ENCODE peak calls at places on chromosome 5, in eight cellular contexts. One of them, this sample, is unnamed.
A peak's percentile ranks its signal among the peaks of the same experiment; 100 is the strongest.

GRCh38 chr5:530001-530400 is 5.8 kb upstream of the SLC9A3 start:
- DNase-seq in colonic mucosa: no peak
- DNase-seq in IMR-90: no peak
- DNase-seq in upper lobe of left lung: no peak
- DNase-seq in neural progenitor cell: no peak
- DNase-seq in body of pancreas: no peak
- DNase-seq in cardiac muscle cell: peak; percentile 27
- DNase-seq in aorta: no peak
- DNase-seq in this sample: no peak

GRCh38 chr5:170280090-170280493 is 17.5 kb downstream of the LCP2 start:
- DNase-seq in neural progenitor cell: peak; percentile 68
- DNase-seq in colonic mucosa: no peak
- DNase-seq in body of pancreas: no peak
- DNase-seq in upper lobe of left lung: no peak
- DNase-seq in cardiac muscle cell: peak; percentile 22
- DNase-seq in IMR-90: no peak
- DNase-seq in aorta: no peak
- DNase-seq in this sample: no peak

GRCh38 chr5:107570805-107571531 is 99.8 kb downstream of the EFNA5 start:
- DNase-seq in aorta: no peak
- DNase-seq in IMR-90: no peak
- DNase-seq in cardiac muscle cell: peak; percentile 41
- DNase-seq in colonic mucosa: peak; percentile 61
- DNase-seq in neural progenitor cell: peak; percentile 48
- DNase-seq in body of pancreas: peak; percentile 13
- DNase-seq in upper lobe of left lung: no peak
- DNase-seq in this sample: no peak

GRCh38 chr5:151742870-151743294 is 15.5 kb downstream of the ATOX1 start:
- DNase-seq in body of pancreas: peak; percentile 13
- DNase-seq in cardiac muscle cell: peak; percentile 76
- DNase-seq in colonic mucosa: peak; percentile 42
- DNase-seq in IMR-90: peak; percentile 74
- DNase-seq in aorta: no peak
- DNase-seq in neural progenitor cell: peak; percentile 81
- DNase-seq in upper lobe of left lung: no peak
- DNase-seq in this sample: peak; percentile 47

GRCh38 chr5:100904259-100904822 is 1.3 kb upstream of the ST8SIA4 start:
- DNase-seq in aorta: peak; percentile 71
- DNase-seq in colonic mucosa: peak; percentile 24
- DNase-seq in cardiac muscle cell: no peak
- DNase-seq in body of pancreas: peak; percentile 15
- DNase-seq in upper lobe of left lung: no peak
- DNase-seq in IMR-90: no peak
- DNase-seq in neural progenitor cell: peak; percentile 31
- DNase-seq in this sample: no peak

GRCh38 chr5:61732376-61732775 is 400.3 kb downstream of the ZSWIM6 start:
- DNase-seq in colonic mucosa: no peak
- DNase-seq in neural progenitor cell: peak; percentile 28
- DNase-seq in IMR-90: no peak
- DNase-seq in body of pancreas: no peak
- DNase-seq in aorta: no peak
- DNase-seq in cardiac muscle cell: peak; percentile 19
- DNase-seq in upper lobe of left lung: peak; percentile 60
- DNase-seq in this sample: no peak

GRCh38 chr5:102625446-102625845 is 126.6 kb upstream of the SLCO6A1 start:
- DNase-seq in upper lobe of left lung: no peak
- DNase-seq in cardiac muscle cell: no peak
- DNase-seq in colonic mucosa: no peak
- DNase-seq in neural progenitor cell: no peak
- DNase-seq in aorta: no peak
- DNase-seq in IMR-90: no peak
- DNase-seq in body of pancreas: no peak
- DNase-seq in this sample: no peak

GRCh38 chr5:66354407-66354806 is 210.3 kb downstream of the SREK1 start:
- DNase-seq in body of pancreas: no peak
- DNase-seq in upper lobe of left lung: no peak
- DNase-seq in neural progenitor cell: no peak
- DNase-seq in colonic mucosa: no peak
- DNase-seq in IMR-90: no peak
- DNase-seq in aorta: no peak
- DNase-seq in cardiac muscle cell: no peak
- DNase-seq in this sample: no peak

GRCh38 chr5:128574041-128574440 is 36.0 kb upstream of the FBN2 start:
- DNase-seq in colonic mucosa: no peak
- DNase-seq in body of pancreas: no peak
- DNase-seq in cardiac muscle cell: peak; percentile 41
- DNase-seq in IMR-90: peak; percentile 56
- DNase-seq in neural progenitor cell: no peak
- DNase-seq in aorta: no peak
- DNase-seq in upper lobe of left lung: no peak
- DNase-seq in this sample: no peak

GRCh38 chr5:151675956-151676712 is 10.6 kb downstream of the SPARC start:
- DNase-seq in IMR-90: no peak
- DNase-seq in colonic mucosa: no peak
- DNase-seq in aorta: no peak
- DNase-seq in body of pancreas: no peak
- DNase-seq in upper lobe of left lung: no peak
- DNase-seq in cardiac muscle cell: no peak
- DNase-seq in neural progenitor cell: no peak
- DNase-seq in this sample: no peak

GRCh38 chr5:59587489-59588337 is 305.8 kb downstream of the PDE4D start:
- DNase-seq in body of pancreas: peak; percentile 36
- DNase-seq in cardiac muscle cell: peak; percentile 87
- DNase-seq in aorta: peak; percentile 82
- DNase-seq in colonic mucosa: peak; percentile 85
- DNase-seq in upper lobe of left lung: peak; percentile 54
- DNase-seq in neural progenitor cell: peak; percentile 91
- DNase-seq in IMR-90: peak; percentile 52
- DNase-seq in this sample: peak; percentile 5

GRCh38 chr5:74252033-74252430 is 388.5 kb downstream of the ENC1 start:
- DNase-seq in colonic mucosa: no peak
- DNase-seq in body of pancreas: no peak
- DNase-seq in IMR-90: no peak
- DNase-seq in aorta: no peak
- DNase-seq in neural progenitor cell: no peak
- DNase-seq in cardiac muscle cell: no peak
- DNase-seq in upper lobe of left lung: no peak
- DNase-seq in this sample: no peak

GRCh38 chr5:116947691-116948528 is 373.3 kb upstream of the SEMA6A start:
- DNase-seq in body of pancreas: peak; percentile 69
- DNase-seq in upper lobe of left lung: no peak
- DNase-seq in colonic mucosa: peak; percentile 77
- DNase-seq in neural progenitor cell: peak; percentile 69
- DNase-seq in IMR-90: no peak
- DNase-seq in cardiac muscle cell: peak; percentile 71
- DNase-seq in aorta: peak; percentile 77
- DNase-seq in this sample: peak; percentile 88

GRCh38 chr5:139711067-139711851 is 63.1 kb downstream of the CXXC5 start:
- DNase-seq in IMR-90: peak; percentile 28
- DNase-seq in upper lobe of left lung: peak; percentile 93
- DNase-seq in aorta: peak; percentile 90
- DNase-seq in colonic mucosa: peak; percentile 39
- DNase-seq in body of pancreas: no peak
- DNase-seq in neural progenitor cell: peak; percentile 86
- DNase-seq in cardiac muscle cell: peak; percentile 52
- DNase-seq in this sample: peak; percentile 52

GRCh38 chr5:63686938-63687337 is 275.3 kb downstream of the HTR1A start:
- DNase-seq in IMR-90: no peak
- DNase-seq in aorta: no peak
- DNase-seq in upper lobe of left lung: no peak
- DNase-seq in body of pancreas: no peak
- DNase-seq in colonic mucosa: no peak
- DNase-seq in neural progenitor cell: no peak
- DNase-seq in cardiac muscle cell: no peak
- DNase-seq in this sample: no peak

GRCh38 chr5:32583582-32584232 is 1.6 kb upstream of the SUB1 start:
- DNase-seq in IMR-90: no peak
- DNase-seq in aorta: no peak
- DNase-seq in neural progenitor cell: no peak
- DNase-seq in colonic mucosa: no peak
- DNase-seq in body of pancreas: no peak
- DNase-seq in upper lobe of left lung: no peak
- DNase-seq in cardiac muscle cell: no peak
- DNase-seq in this sample: no peak

GRCh38 chr5:77312411-77312810 is 101.9 kb downstream of the PDE8B start:
- DNase-seq in neural progenitor cell: no peak
- DNase-seq in body of pancreas: no peak
- DNase-seq in colonic mucosa: no peak
- DNase-seq in cardiac muscle cell: peak; percentile 47
- DNase-seq in upper lobe of left lung: no peak
- DNase-seq in aorta: no peak
- DNase-seq in IMR-90: peak; percentile 57
- DNase-seq in this sample: no peak

DNA sequence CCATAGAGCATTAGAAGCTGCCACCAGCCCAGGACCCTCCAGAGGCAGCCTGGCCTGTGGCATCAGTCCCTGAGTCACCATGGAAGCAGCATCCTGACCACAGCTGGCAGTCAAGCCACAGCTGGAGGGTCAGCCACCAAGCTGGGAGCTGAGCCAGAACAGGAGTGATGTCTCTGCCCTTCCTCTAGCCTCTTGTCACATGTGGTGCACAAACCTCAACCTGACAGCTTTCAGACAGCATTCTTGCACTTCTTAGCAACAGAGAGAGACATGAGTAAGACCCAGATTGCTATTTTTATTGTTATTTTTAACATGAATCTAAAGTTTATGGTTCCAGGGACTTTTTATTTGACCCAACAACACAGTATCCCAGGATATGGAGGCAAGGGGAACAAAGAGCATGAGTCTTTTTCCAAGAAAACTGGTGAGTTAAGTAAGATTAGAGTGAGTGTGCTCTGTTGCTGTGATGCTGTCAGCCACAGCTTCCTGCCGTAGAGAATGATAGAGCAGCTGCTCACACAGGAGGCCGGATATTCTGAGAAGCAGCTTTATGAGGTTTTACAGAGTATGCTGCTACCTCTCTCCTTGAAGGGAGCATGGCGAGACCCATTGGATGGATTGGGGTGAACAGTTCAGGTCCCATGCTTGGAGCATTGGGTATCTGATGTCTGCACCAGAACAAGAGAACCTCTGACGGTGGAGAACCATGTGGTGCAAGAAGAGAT is 13.0 kb upstream of the CYFIP2 start:
- DNase-seq in neural progenitor cell: no peak
- DNase-seq in cardiac muscle cell: peak; percentile 46
- DNase-seq in colonic mucosa: no peak
- DNase-seq in upper lobe of left lung: peak; percentile 4
- DNase-seq in aorta: no peak
- DNase-seq in IMR-90: peak; percentile 23
- DNase-seq in body of pancreas: no peak
- DNase-seq in this sample: no peak
- H3K4me3 ChIP-seq in neural progenitor cell: no peak overlapping the region
- H3K4me3 ChIP-seq in cardiac muscle cell: no peak overlapping the region
- H3K4me3 ChIP-seq in colonic mucosa: no peak overlapping the region
- H3K4me3 ChIP-seq in upper lobe of left lung: no peak overlapping the region
- H3K4me3 ChIP-seq in aorta: no peak overlapping the region
- H3K4me3 ChIP-seq in IMR-90: no peak overlapping the region
- H3K4me3 ChIP-seq in body of pancreas: no peak overlapping the region
- H3K4me3 ChIP-seq in this sample: no peak overlapping the region

DNA sequence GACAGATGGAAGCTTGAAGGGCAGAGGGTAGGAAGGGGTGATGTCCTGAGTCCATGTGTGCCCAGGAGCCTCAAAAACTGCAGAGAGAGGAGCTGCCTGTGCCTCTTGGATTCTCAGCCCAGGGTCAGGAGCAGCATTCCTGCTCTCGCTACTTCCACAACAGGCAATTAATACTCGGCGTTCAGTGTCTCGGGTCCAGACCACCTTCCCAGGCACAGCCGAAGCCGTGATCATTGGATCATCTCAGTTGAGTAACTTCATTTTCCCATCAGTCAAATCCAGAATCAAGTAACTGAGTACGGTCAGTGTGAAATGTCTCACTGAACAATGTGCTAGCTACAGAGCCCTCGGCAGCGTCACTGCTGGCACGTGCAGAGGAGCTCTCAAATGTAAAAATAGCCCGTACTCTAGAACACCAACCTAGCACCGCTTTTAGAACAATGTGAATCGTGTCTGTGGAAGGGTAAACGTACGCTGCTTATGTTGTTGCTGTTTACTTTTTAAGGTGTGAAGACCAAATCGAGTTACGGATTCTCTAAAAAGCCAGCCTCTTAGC is 63.5 kb upstream of the IRX4 start:
- DNase-seq in upper lobe of left lung: no peak
- DNase-seq in neural progenitor cell: no peak
- DNase-seq in IMR-90: no peak
- DNase-seq in body of pancreas: no peak
- DNase-seq in colonic mucosa: no peak
- DNase-seq in cardiac muscle cell: no peak
- DNase-seq in aorta: no peak
- DNase-seq in this sample: no peak
- H3K4me1 ChIP-seq in upper lobe of left lung: no peaks in the 10 kb centered on the region
- H3K4me1 ChIP-seq in neural progenitor cell: peaks cover 9% of the 10 kb centered on the region
- H3K4me1 ChIP-seq in IMR-90: no peaks in the 10 kb centered on the region
- H3K4me1 ChIP-seq in body of pancreas: no peaks in the 10 kb centered on the region
- H3K4me1 ChIP-seq in colonic mucosa: no peaks in the 10 kb centered on the region
- H3K4me1 ChIP-seq in cardiac muscle cell: peaks cover 22% of the 10 kb centered on the region
- H3K4me1 ChIP-seq in aorta: no peaks in the 10 kb centered on the region
- H3K4me1 ChIP-seq in this sample: no peaks in the 10 kb centered on the region

DNA sequence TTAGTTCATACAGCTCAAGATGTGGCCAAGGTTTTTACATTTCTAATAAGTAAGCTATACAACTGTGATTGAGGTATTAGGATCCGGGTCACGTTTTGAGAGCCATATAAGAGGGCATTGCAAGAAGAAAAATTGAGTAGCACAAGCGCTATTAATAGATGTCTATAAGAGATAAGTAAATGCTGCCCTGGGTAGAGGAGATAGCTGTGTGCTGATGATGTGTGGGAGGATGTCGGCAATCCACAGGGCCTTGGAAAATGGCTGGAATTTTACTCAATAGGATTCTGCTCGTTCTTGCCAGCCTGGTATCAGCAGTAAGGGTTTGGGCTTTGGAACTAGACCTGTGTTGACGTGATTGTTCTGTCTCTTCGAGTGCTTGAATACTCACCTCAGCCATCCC is 41.6 kb downstream of the CSF1R start:
- DNase-seq in body of pancreas: no peak
- DNase-seq in colonic mucosa: no peak
- DNase-seq in neural progenitor cell: no peak
- DNase-seq in IMR-90: peak; percentile 33
- DNase-seq in upper lobe of left lung: no peak
- DNase-seq in aorta: no peak
- DNase-seq in cardiac muscle cell: peak; percentile 33
- DNase-seq in this sample: no peak
- H3K36me3 ChIP-seq in body of pancreas: peaks cover 25% of the 10 kb centered on the region
- H3K36me3 ChIP-seq in colonic mucosa: peaks cover 16% of the 10 kb centered on the region
- H3K36me3 ChIP-seq in neural progenitor cell: no peaks in the 10 kb centered on the region
- H3K36me3 ChIP-seq in IMR-90: peaks cover 62% of the 10 kb centered on the region
- H3K36me3 ChIP-seq in upper lobe of left lung: peaks cover 52% of the 10 kb centered on the region
- H3K36me3 ChIP-seq in aorta: peaks cover 25% of the 10 kb centered on the region
- H3K36me3 ChIP-seq in cardiac muscle cell: peaks cover 36% of the 10 kb centered on the region
- H3K36me3 ChIP-seq in this sample: peaks cover 86% of the 10 kb centered on the region

DNA sequence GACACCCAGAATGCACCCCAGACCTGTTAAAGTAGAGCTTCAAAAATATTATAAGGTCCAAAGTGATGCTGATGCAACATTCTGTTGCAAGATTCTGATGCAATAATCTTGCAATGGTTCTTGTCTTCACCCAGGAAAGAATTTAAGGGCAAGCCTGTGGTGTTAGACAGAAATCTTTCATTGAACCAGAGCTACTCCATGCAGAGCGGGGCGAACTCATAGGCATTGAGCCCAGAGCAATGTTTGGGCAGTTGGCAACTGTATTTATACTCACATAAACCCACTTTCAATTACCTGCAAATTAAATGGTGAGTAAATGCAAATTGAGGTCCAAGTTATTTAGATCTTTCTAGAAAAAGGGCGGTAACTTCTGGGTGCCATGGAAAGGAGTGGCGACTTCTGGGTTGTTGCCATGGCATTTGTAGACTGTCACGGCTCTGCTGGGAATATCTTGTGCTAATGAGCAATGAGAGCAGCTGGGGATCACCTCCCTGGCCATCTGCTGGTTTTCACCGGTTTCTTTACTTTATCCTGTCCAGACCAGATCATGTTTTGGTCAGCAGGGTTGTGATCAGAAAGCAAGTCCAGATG is 163.4 kb downstream of the ICE1 start:
- DNase-seq in aorta: no peak
- DNase-seq in neural progenitor cell: no peak
- DNase-seq in upper lobe of left lung: no peak
- DNase-seq in body of pancreas: no peak
- DNase-seq in IMR-90: no peak
- DNase-seq in cardiac muscle cell: peak; percentile 1
- DNase-seq in colonic mucosa: no peak
- DNase-seq in this sample: no peak
- H3K4me3 ChIP-seq in aorta: no peak overlapping the region
- H3K4me3 ChIP-seq in neural progenitor cell: no peak overlapping the region
- H3K4me3 ChIP-seq in upper lobe of left lung: no peak overlapping the region
- H3K4me3 ChIP-seq in body of pancreas: no peak overlapping the region
- H3K4me3 ChIP-seq in IMR-90: no peak overlapping the region
- H3K4me3 ChIP-seq in cardiac muscle cell: no peak overlapping the region
- H3K4me3 ChIP-seq in colonic mucosa: no peak overlapping the region
- H3K4me3 ChIP-seq in this sample: no peak overlapping the region

This sample was measured in HAP-1.